ENCODE peak calls at places on chromosomes 11 and 22, in ten cellular contexts. One of them, this sample, is unnamed.

GRCh38 chr11:116590844-116591575 is 181.8 kb downstream of the BUD13 start:
- DNase-seq in NCI-H748 treated with DMSO at 0.1 percent for 48 hours: no peak
- DNase-seq in effector CD4-positive, alpha-beta T cell: no peak
- DNase-seq in activated CD4-positive, CD25-positive, alpha-beta regulatory T cell: no peak
- DNase-seq in anterior cingulate cortex: no peak
- DNase-seq in nephron progenitor cell: no peak
- DNase-seq in DMS153: no peak
- DNase-seq in lower leg skin: no peak
- DNase-seq in H9: no peak
- DNase-seq in NCI-H146: no peak
- DNase-seq in this sample: no peak

GRCh38 chr11:76918941-76919386 is 58.2 kb downstream of the ACER3 start:
- DNase-seq in activated CD4-positive, CD25-positive, alpha-beta regulatory T cell: no peak
- DNase-seq in lower leg skin: no peak
- DNase-seq in effector CD4-positive, alpha-beta T cell: no peak
- DNase-seq in DMS153: peak; percentile 69
- DNase-seq in NCI-H146: peak; percentile 57
- DNase-seq in NCI-H748 treated with DMSO at 0.1 percent for 48 hours: peak; percentile 61
- DNase-seq in anterior cingulate cortex: no peak
- DNase-seq in H9: no peak
- DNase-seq in nephron progenitor cell: no peak
- DNase-seq in this sample: peak; percentile 49

GRCh38 chr11:36763187-36763586 is 165.2 kb upstream of the RAG2 start:
- DNase-seq in DMS153: no peak
- DNase-seq in H9: no peak
- DNase-seq in nephron progenitor cell: no peak
- DNase-seq in NCI-H748 treated with DMSO at 0.1 percent for 48 hours: no peak
- DNase-seq in effector CD4-positive, alpha-beta T cell: no peak
- DNase-seq in anterior cingulate cortex: no peak
- DNase-seq in NCI-H146: no peak
- DNase-seq in activated CD4-positive, CD25-positive, alpha-beta regulatory T cell: no peak
- DNase-seq in lower leg skin: no peak
- DNase-seq in this sample: peak; percentile 13

GRCh38 chr22:42662114-42663021 is 13.2 kb upstream of the CYB5R3 start:
- DNase-seq in effector CD4-positive, alpha-beta T cell: peak; percentile 76
- DNase-seq in activated CD4-positive, CD25-positive, alpha-beta regulatory T cell: peak; percentile 61
- DNase-seq in NCI-H146: peak; percentile 57
- DNase-seq in anterior cingulate cortex: peak; percentile 71
- DNase-seq in H9: peak; percentile 86
- DNase-seq in DMS153: peak; percentile 51
- DNase-seq in lower leg skin: peak; percentile 95
- DNase-seq in nephron progenitor cell: peak; percentile 95
- DNase-seq in NCI-H748 treated with DMSO at 0.1 percent for 48 hours: peak; percentile 74
- DNase-seq in this sample: no peak

GRCh38 chr22:37904572-37905533 is 1.2 kb upstream of the MICALL1 start:
- DNase-seq in nephron progenitor cell: peak; percentile 12
- DNase-seq in anterior cingulate cortex: peak; percentile 42
- DNase-seq in H9: peak; percentile 58
- DNase-seq in NCI-H748 treated with DMSO at 0.1 percent for 48 hours: no peak
- DNase-seq in effector CD4-positive, alpha-beta T cell: no peak
- DNase-seq in NCI-H146: no peak
- DNase-seq in DMS153: no peak
- DNase-seq in lower leg skin: peak; percentile 90
- DNase-seq in activated CD4-positive, CD25-positive, alpha-beta regulatory T cell: no peak
- DNase-seq in this sample: no peak

GRCh38 chr11:44946268-44946667 is 4.4 kb downstream of the TP53I11 start:
- DNase-seq in H9: no peak
- DNase-seq in lower leg skin: peak; percentile 96
- DNase-seq in anterior cingulate cortex: no peak
- DNase-seq in DMS153: no peak
- DNase-seq in effector CD4-positive, alpha-beta T cell: no peak
- DNase-seq in NCI-H146: no peak
- DNase-seq in nephron progenitor cell: no peak
- DNase-seq in activated CD4-positive, CD25-positive, alpha-beta regulatory T cell: no peak
- DNase-seq in NCI-H748 treated with DMSO at 0.1 percent for 48 hours: no peak
- DNase-seq in this sample: no peak

GRCh38 chr11:120820040-120820439 is 203.9 kb upstream of the TBCEL start:
- DNase-seq in NCI-H146: no peak
- DNase-seq in activated CD4-positive, CD25-positive, alpha-beta regulatory T cell: no peak
- DNase-seq in NCI-H748 treated with DMSO at 0.1 percent for 48 hours: no peak
- DNase-seq in DMS153: no peak
- DNase-seq in anterior cingulate cortex: no peak
- DNase-seq in effector CD4-positive, alpha-beta T cell: no peak
- DNase-seq in nephron progenitor cell: no peak
- DNase-seq in lower leg skin: no peak
- DNase-seq in H9: no peak
- DNase-seq in this sample: no peak

GRCh38 chr22:19517919-19518567 is 6.2 kb downstream of the CLDN5 start:
- DNase-seq in NCI-H748 treated with DMSO at 0.1 percent for 48 hours: no peak
- DNase-seq in H9: no peak
- DNase-seq in activated CD4-positive, CD25-positive, alpha-beta regulatory T cell: no peak
- DNase-seq in lower leg skin: peak; percentile 81
- DNase-seq in effector CD4-positive, alpha-beta T cell: no peak
- DNase-seq in DMS153: no peak
- DNase-seq in NCI-H146: no peak
- DNase-seq in nephron progenitor cell: no peak
- DNase-seq in anterior cingulate cortex: no peak
- DNase-seq in this sample: no peak

GRCh38 chr11:1059759-1060158 is 14.9 kb upstream of the MUC2 start:
- DNase-seq in lower leg skin: no peak
- DNase-seq in DMS153: no peak
- DNase-seq in NCI-H748 treated with DMSO at 0.1 percent for 48 hours: no peak
- DNase-seq in NCI-H146: no peak
- DNase-seq in nephron progenitor cell: peak; percentile 2
- DNase-seq in anterior cingulate cortex: no peak
- DNase-seq in activated CD4-positive, CD25-positive, alpha-beta regulatory T cell: no peak
- DNase-seq in H9: peak; percentile 51
- DNase-seq in effector CD4-positive, alpha-beta T cell: no peak
- DNase-seq in this sample: no peak

GRCh38 chr11:112605093-112605666 is 344.5 kb upstream of the PLET1 start:
- DNase-seq in nephron progenitor cell: no peak
- DNase-seq in effector CD4-positive, alpha-beta T cell: no peak
- DNase-seq in anterior cingulate cortex: no peak
- DNase-seq in DMS153: no peak
- DNase-seq in NCI-H146: no peak
- DNase-seq in activated CD4-positive, CD25-positive, alpha-beta regulatory T cell: no peak
- DNase-seq in lower leg skin: no peak
- DNase-seq in NCI-H748 treated with DMSO at 0.1 percent for 48 hours: no peak
- DNase-seq in H9: no peak
- DNase-seq in this sample: no peak

GRCh38 chr11:120392791-120393190 is 56.6 kb downstream of the ARHGEF12 start:
- DNase-seq in lower leg skin: no peak
- DNase-seq in nephron progenitor cell: no peak
- DNase-seq in NCI-H146: no peak
- DNase-seq in DMS153: no peak
- DNase-seq in NCI-H748 treated with DMSO at 0.1 percent for 48 hours: no peak
- DNase-seq in H9: no peak
- DNase-seq in activated CD4-positive, CD25-positive, alpha-beta regulatory T cell: no peak
- DNase-seq in anterior cingulate cortex: no peak
- DNase-seq in effector CD4-positive, alpha-beta T cell: no peak
- DNase-seq in this sample: no peak

GRCh38 chr11:2565447-2566222 is 120.8 kb downstream of the KCNQ1 start:
- DNase-seq in NCI-H748 treated with DMSO at 0.1 percent for 48 hours: no peak
- DNase-seq in anterior cingulate cortex: no peak
- DNase-seq in H9: no peak
- DNase-seq in effector CD4-positive, alpha-beta T cell: no peak
- DNase-seq in NCI-H146: no peak
- DNase-seq in nephron progenitor cell: no peak
- DNase-seq in activated CD4-positive, CD25-positive, alpha-beta regulatory T cell: no peak
- DNase-seq in lower leg skin: no peak
- DNase-seq in DMS153: no peak
- DNase-seq in this sample: no peak

GRCh38 chr11:315516-315994 is 1.7 kb downstream of the IFITM1 start:
- DNase-seq in lower leg skin: no peak
- DNase-seq in nephron progenitor cell: no peak
- DNase-seq in anterior cingulate cortex: no peak
- DNase-seq in effector CD4-positive, alpha-beta T cell: no peak
- DNase-seq in NCI-H748 treated with DMSO at 0.1 percent for 48 hours: no peak
- DNase-seq in NCI-H146: no peak
- DNase-seq in H9: no peak
- DNase-seq in DMS153: no peak
- DNase-seq in activated CD4-positive, CD25-positive, alpha-beta regulatory T cell: no peak
- DNase-seq in this sample: no peak

GRCh38 chr11:71504526-71504925 is 22.5 kb upstream of the KRTAP5-7 start:
- DNase-seq in activated CD4-positive, CD25-positive, alpha-beta regulatory T cell: no peak
- DNase-seq in effector CD4-positive, alpha-beta T cell: no peak
- DNase-seq in nephron progenitor cell: no peak
- DNase-seq in NCI-H146: no peak
- DNase-seq in anterior cingulate cortex: no peak
- DNase-seq in NCI-H748 treated with DMSO at 0.1 percent for 48 hours: peak; percentile 67
- DNase-seq in DMS153: peak; percentile 32
- DNase-seq in H9: no peak
- DNase-seq in lower leg skin: peak; percentile 77
- DNase-seq in this sample: no peak

GRCh38 chr11:10382518-10382917 is 72.5 kb upstream of the AMPD3 start:
- DNase-seq in nephron progenitor cell: no peak
- DNase-seq in effector CD4-positive, alpha-beta T cell: no peak
- DNase-seq in lower leg skin: no peak
- DNase-seq in H9: peak; percentile 81
- DNase-seq in activated CD4-positive, CD25-positive, alpha-beta regulatory T cell: no peak
- DNase-seq in DMS153: no peak
- DNase-seq in NCI-H146: no peak
- DNase-seq in NCI-H748 treated with DMSO at 0.1 percent for 48 hours: no peak
- DNase-seq in anterior cingulate cortex: no peak
- DNase-seq in this sample: no peak

GRCh38 chr22:26259510-26259909 is 90.2 kb downstream of the SEZ6L start:
- DNase-seq in H9: peak; percentile 70
- DNase-seq in effector CD4-positive, alpha-beta T cell: no peak
- DNase-seq in anterior cingulate cortex: no peak
- DNase-seq in NCI-H146: peak; percentile 28
- DNase-seq in DMS153: no peak
- DNase-seq in nephron progenitor cell: peak; percentile 77
- DNase-seq in lower leg skin: no peak
- DNase-seq in NCI-H748 treated with DMSO at 0.1 percent for 48 hours: no peak
- DNase-seq in activated CD4-positive, CD25-positive, alpha-beta regulatory T cell: no peak
- DNase-seq in this sample: no peak

GRCh38 chr22:49564054-49564453 is 263.6 kb downstream of the BRD1 start:
- DNase-seq in effector CD4-positive, alpha-beta T cell: no peak
- DNase-seq in lower leg skin: no peak
- DNase-seq in H9: peak; percentile 11
- DNase-seq in activated CD4-positive, CD25-positive, alpha-beta regulatory T cell: no peak
- DNase-seq in nephron progenitor cell: no peak
- DNase-seq in anterior cingulate cortex: no peak
- DNase-seq in NCI-H146: no peak
- DNase-seq in NCI-H748 treated with DMSO at 0.1 percent for 48 hours: no peak
- DNase-seq in DMS153: no peak
- DNase-seq in this sample: no peak

GRCh38 chr11:31959711-31960110 is 131.2 kb upstream of the RCN1 start:
- DNase-seq in lower leg skin: no peak
- DNase-seq in nephron progenitor cell: no peak
- DNase-seq in NCI-H748 treated with DMSO at 0.1 percent for 48 hours: no peak
- DNase-seq in activated CD4-positive, CD25-positive, alpha-beta regulatory T cell: no peak
- DNase-seq in H9: no peak
- DNase-seq in effector CD4-positive, alpha-beta T cell: no peak
- DNase-seq in NCI-H146: no peak
- DNase-seq in anterior cingulate cortex: no peak
- DNase-seq in DMS153: no peak
- DNase-seq in this sample: no peak

This sample was measured in NCI-H774.